ENCODE peak calls at places on chromosomes 16 and 17, in nine cellular contexts. L, W, G, J, N, T, H, Y and C are unnamed samples. For H3K36me3 and H3K4me1, the result is how much of the 10 kb centered on the place peaks cover.

GRCh38 chr17:32158870-32159585 is 16.7 kb downstream of the RHOT1 start:
- DNase-seq in L (no peak), W (no peak), Y (no peak), G (no peak), T (peak), N (peak), H (no peak), J (no peak), C (no peak)

GRCh38 chr17:73340093-73340596 is 28.3 kb upstream of the CDC42EP4 start:
- DNase-seq in N (no peak), Y (peak), T (no peak), L (no peak), H (no peak), G (no peak), W (peak), J (peak), C (peak)

GRCh38 chr16:73122604-73123386 is 74.9 kb upstream of the ZFHX3 start:
- DNase-seq in N (no peak), T (peak), H (no peak), L (peak), Y (no peak), J (no peak), W (no peak), G (no peak), C (no peak)

GRCh38 chr17:48026503-48027321 is 10.9 kb downstream of the COPZ2 start:
- DNase-seq in N (peak), W (peak), J (peak), L (peak), Y (peak), G (peak), T (peak), H (peak), C (peak)

GRCh38 chr17:1056761-1057160 is 59.8 kb downstream of the TIMM22 start:
- DNase-seq in G (no peak), N (peak), Y (no peak), T (no peak), L (no peak), J (no peak), W (no peak), H (no peak), C (no peak)

GRCh38 chr17:32268734-32269288 is 3.2 kb downstream of the RHBDL3 start:
- DNase-seq in T (no peak), Y (no peak), G (no peak), H (no peak), J (no peak), L (no peak), W (no peak), N (no peak), C (no peak)

GRCh38 chr16:52494145-52494544 is 52.8 kb downstream of the TOX3 start:
- DNase-seq in N (no peak), H (no peak), L (no peak), T (no peak), J (no peak), Y (no peak), W (no peak), G (no peak), C (no peak)

GRCh38 chr17:60139438-60140285 is 10.1 kb upstream of the CA4 start:
- DNase-seq in H (peak), J (peak), Y (no peak), G (peak), N (peak), T (peak), L (peak), W (peak), C (peak)

GRCh38 chr17:62727916-62728672 is 80.0 kb downstream of the MARCHF10 start:
- DNase-seq in W (no peak), Y (no peak), G (no peak), H (no peak), J (no peak), T (no peak), N (no peak), L (no peak), C (no peak)

GRCh38 chr17:80385046-80385445 is 29.9 kb upstream of the ENDOV start:
- DNase-seq in T (no peak), H (no peak), N (peak), J (no peak), Y (no peak), L (no peak), W (no peak), G (no peak), C (no peak)

GRCh38 chr17:58267347-58268324 is 13.1 kb downstream of the MPO start:
- DNase-seq in W (no peak), T (no peak), J (no peak), L (no peak), H (no peak), G (no peak), Y (no peak), N (no peak), C (peak)

GRCh38 chr17:81386141-81386645 is 9.1 kb upstream of the BAHCC1 start:
- DNase-seq in Y (no peak), G (no peak), N (no peak), H (no peak), T (no peak), J (peak), L (no peak), W (no peak), C (no peak)

GRCh38 chr17:81385320-81386111 is 9.7 kb upstream of the BAHCC1 start:
- DNase-seq in L (no peak), N (peak), T (no peak), H (no peak), J (peak), G (no peak), W (peak), Y (no peak), C (no peak)

GRCh38 chr17:81387235-81388060 is 7.8 kb upstream of the BAHCC1 start:
- DNase-seq in Y (no peak), W (peak), J (peak), L (no peak), H (peak), T (peak), N (peak), G (no peak), C (no peak)

GRCh38 chr17:81388091-81388611 is 7.1 kb upstream of the BAHCC1 start:
- DNase-seq in Y (no peak), T (no peak), W (peak), N (no peak), J (no peak), G (no peak), H (no peak), L (no peak), C (no peak)

DNA sequence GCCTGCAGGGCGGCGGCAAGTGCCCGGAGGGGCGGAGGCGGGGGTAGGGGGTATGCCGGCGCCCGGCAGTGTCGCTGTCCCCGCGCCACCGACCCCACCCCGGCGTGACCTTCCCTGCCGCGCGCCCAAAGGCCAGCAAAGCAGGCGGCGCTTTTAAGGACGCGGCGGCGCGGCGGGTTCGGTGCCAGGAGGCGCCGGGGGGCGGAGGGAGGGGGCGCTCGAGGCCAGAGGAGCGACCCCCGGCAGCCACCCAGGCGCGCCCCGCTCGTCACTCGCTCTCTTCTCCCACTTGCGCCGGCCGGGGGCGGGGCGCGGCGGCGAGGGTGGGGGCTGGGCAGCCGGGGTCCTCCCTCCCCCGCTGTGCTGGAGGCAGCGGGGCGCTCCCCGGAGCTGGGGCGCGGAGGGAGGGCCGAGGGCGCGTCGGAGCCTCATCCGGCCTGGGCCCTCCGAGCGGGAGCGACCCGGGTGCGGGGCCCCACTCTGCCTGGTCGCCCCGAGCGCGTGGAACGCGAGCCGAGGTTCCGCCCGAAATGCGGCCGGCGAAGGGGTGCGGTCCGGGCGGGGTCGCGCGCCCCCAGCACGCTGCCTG is 8.5 kb upstream of the BAHCC1 start:
- DNase-seq in L (no peak), Y (no peak), H (peak), J (peak), N (peak), W (peak), T (peak), G (no peak), C (no peak)
- H3K27ac ChIP-seq in L (peak), Y (peak), H (peak), J (peak), N (peak), W (peak), T (peak), G (no peak), C (no peak)

GRCh38 chr16:67238806-67239470 is 8.3 kb downstream of the FHOD1 start:
- DNase-seq in T (no peak), J (no peak), L (no peak), G (no peak), N (peak), H (no peak), Y (no peak), W (no peak), C (no peak)
- H3K36me3 ChIP-seq in T (half or more), J (under half), L (half or more), G (under half), N (half or more), H (under half), Y (half or more), W (under half), C (under half)

GRCh38 chr16:47064775-47065174 is 79.0 kb downstream of the NETO2 start:
- DNase-seq in H (no peak), W (no peak), L (no peak), Y (no peak), J (no peak), N (no peak), G (no peak), T (no peak), C (peak)
- H3K4me1 ChIP-seq in H (under half), W (under half), L (under half), Y (under half), J (under half), N (under half), G (under half), T (under half), C (under half)

GRCh38 chr17:77282524-77283515 is 142.1 kb downstream of the SEC14L1 start:
- DNase-seq in Y (no peak), L (no peak), H (no peak), N (no peak), T (no peak), J (no peak), G (no peak), W (no peak), C (no peak)

GRCh38 chr17:77281904-77282367 is 141.2 kb downstream of the SEC14L1 start:
- DNase-seq in H (no peak), J (no peak), W (no peak), G (no peak), L (no peak), Y (no peak), N (no peak), T (no peak), C (no peak)

GRCh38 chr17:77280304-77280910 is 139.6 kb downstream of the SEC14L1 start:
- DNase-seq in N (no peak), J (no peak), L (no peak), H (no peak), T (no peak), W (no peak), G (no peak), Y (peak), C (no peak)

GRCh38 chr17:77279448-77280303 is 138.9 kb downstream of the SEC14L1 start:
- DNase-seq in T (no peak), N (no peak), H (peak), J (no peak), Y (peak), L (no peak), G (no peak), W (no peak), C (no peak)

DNA sequence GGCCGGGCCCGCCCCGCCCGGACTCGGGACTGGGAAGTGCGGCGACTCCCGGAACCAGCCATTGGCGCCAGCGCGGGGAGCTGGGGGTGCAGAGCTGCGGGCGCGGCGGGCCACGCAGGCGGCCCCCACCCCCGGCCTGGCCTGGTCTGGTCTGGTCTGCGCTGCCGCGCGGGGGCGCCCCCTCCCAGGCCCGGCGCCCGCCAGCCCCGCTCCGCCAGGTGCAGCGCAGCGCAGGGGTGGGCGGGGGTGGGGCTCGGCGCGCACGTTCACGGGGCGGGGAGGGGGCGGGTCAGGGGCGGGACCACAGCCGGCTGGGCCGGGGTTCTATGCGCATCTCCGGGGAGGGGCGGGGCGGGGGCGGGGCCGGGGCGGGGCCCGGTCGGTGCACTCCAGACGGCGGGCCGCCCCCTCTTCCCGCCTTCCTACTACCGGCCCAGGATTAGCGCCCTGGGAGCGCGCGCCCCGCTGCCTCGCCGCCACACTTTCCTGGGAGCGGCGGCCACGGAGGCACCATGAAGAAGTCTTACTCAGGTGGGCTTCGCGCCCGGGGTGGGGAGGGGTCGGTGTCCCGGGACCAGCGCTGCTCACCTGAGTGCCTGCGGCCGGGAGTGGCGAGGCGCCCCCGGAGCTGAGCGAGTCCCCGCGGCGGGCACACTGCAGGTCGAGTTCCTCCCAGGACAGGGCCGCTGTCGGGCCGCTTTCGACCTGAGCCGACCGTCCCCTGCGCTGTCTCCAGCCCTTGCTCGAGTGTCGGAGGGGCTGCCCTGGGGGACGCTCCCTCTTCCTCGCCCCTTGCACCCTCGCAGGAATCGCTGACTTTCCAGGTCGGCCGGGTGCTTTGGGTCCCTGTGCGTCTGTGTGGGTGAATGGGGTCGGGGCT is 140.5 kb downstream of the SEC14L1 start:
- DNase-seq in G (peak), T (peak), H (peak), N (peak), W (peak), L (no peak), J (no peak), Y (peak), C (no peak)
- H3K27ac ChIP-seq in G (no peak), T (peak), H (no peak), N (peak), W (no peak), L (peak), J (no peak), Y (peak), C (no peak)

DNA sequence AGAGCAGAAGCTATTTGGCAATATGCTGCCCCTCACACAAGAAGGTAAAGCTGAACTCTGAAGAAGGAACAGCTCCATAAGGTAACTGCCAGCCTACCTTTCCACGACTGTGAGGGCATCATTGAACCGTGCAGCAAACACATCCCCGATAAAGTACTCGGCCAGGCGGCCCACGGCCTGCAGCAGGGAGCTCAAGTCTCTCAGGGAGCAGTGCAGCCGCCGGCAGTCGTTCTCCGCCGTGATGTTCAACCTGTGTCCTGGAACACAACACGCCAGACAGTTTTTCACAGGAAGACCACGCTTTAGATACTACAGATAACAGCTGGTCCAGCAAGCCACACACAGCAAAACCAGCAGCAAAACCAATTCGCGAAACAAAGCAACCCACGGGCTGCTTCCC is 62.1 kb upstream of the GSG1L start:
- DNase-seq in H (no peak), T (no peak), W (no peak), G (no peak), J (no peak), N (no peak), L (no peak), Y (no peak), C (no peak)
- H3K36me3 ChIP-seq in H (under half), T (half or more), W (under half), G (under half), J (under half), N (half or more), L (half or more), Y (half or more), C (half or more)

GRCh38 chr16:84709609-84710008 is 9.8 kb downstream of the USP10 start:
- DNase-seq in T (no peak), G (no peak), W (no peak), L (no peak), J (no peak), Y (no peak), N (no peak), H (no peak), C (no peak)
- H3K4me1 ChIP-seq in T (under half), G (under half), W (under half), L (under half), J (under half), Y (under half), N (half or more), H (under half), C (under half)